ENCODE peak calls at places on chromosomes 6 and 20, in six cellular contexts. E is BE2C, M is prostate gland, R is cardiac fibroblast, Y is WERI-Rb-1, O is pancreas. T is an unnamed sample.

GRCh38 chr6:15999201-15999600 is 129.7 kb upstream of the MYLIP start:
- DNase-seq in E (no peak), Y (no peak), R (no peak), M (no peak), O (no peak), T (no peak)

GRCh38 chr6:135217663-135218062 is 36.6 kb downstream of the MYB start:
- DNase-seq in E (no peak), R (no peak), O (no peak), M (no peak), Y (no peak), T (no peak)

GRCh38 chr6:90428514-90428913 is 131.9 kb upstream of the BACH2 start:
- DNase-seq in Y (no peak), R (no peak), M (no peak), O (no peak), E (no peak), T (no peak)

GRCh38 chr20:6575912-6576391 is 191.5 kb upstream of the BMP2 start:
- DNase-seq in E (no peak), M (no peak), Y (no peak), O (no peak), R (peak), T (no peak)

GRCh38 chr6:40721252-40721936 is 134.2 kb upstream of the LRFN2 start:
- DNase-seq in E (peak), R (no peak), Y (no peak), O (no peak), M (no peak), T (no peak)

GRCh38 chr20:2690213-2690612 is 2.4 kb upstream of the EBF4 start:
- DNase-seq in Y (no peak), O (no peak), E (no peak), M (no peak), R (no peak), T (no peak)

GRCh38 chr6:31246051-31246495 is 25.8 kb downstream of the HLA-C start:
- DNase-seq in R (peak), E (no peak), M (no peak), Y (no peak), O (peak), T (peak)

GRCh38 chr20:43938932-43939761 is 24.5 kb downstream of the TOX2 start:
- DNase-seq in M (peak), Y (no peak), E (no peak), R (peak), O (peak), T (no peak)

GRCh38 chr20:184288-184687 is 5.2 kb downstream of the DEFB128 start:
- DNase-seq in M (no peak), Y (no peak), R (no peak), E (no peak), O (no peak), T (no peak)

GRCh38 chr20:6697228-6697972 is 70.1 kb upstream of the BMP2 start:
- DNase-seq in R (no peak), Y (no peak), O (no peak), M (no peak), E (no peak), T (no peak)

GRCh38 chr6:30770164-30770563 is 25.8 kb upstream of the IER3 start:
- DNase-seq in O (no peak), E (no peak), M (no peak), Y (no peak), R (no peak), T (no peak)

GRCh38 chr6:114007451-114007953 is 36.6 kb upstream of the HDAC2 start:
- DNase-seq in E (no peak), O (no peak), R (no peak), Y (no peak), M (no peak), T (no peak)

GRCh38 chr6:114053791-114054190 is 82.8 kb upstream of the HDAC2 start:
- DNase-seq in M (no peak), Y (no peak), R (no peak), O (no peak), E (no peak), T (no peak)

GRCh38 chr6:116019428-116019827 is 41.3 kb downstream of the FRK start:
- DNase-seq in O (no peak), R (no peak), M (no peak), E (no peak), Y (no peak), T (no peak)

GRCh38 chr20:13452470-13453124 is 186.1 kb downstream of the TASP1 start:
- DNase-seq in Y (no peak), E (no peak), M (no peak), R (no peak), O (no peak), T (no peak)

GRCh38 chr6:89357390-89357789 is 4.9 kb upstream of the UBE2J1 start:
- DNase-seq in E (no peak), O (no peak), Y (no peak), M (no peak), R (no peak), T (no peak)

GRCh38 chr6:35052694-35053565 is 88.2 kb downstream of the TCP11 start:
- DNase-seq in O (peak), Y (no peak), M (no peak), E (no peak), R (peak), T (no peak)

GRCh38 chr6:21826460-21826859 is 232.9 kb downstream of the SOX4 start:
- DNase-seq in Y (no peak), M (no peak), R (no peak), E (no peak), O (no peak), T (no peak)

GRCh38 chr20:49970498-49970897 is 12.3 kb upstream of the SNAI1 start:
- DNase-seq in M (no peak), Y (no peak), E (no peak), R (no peak), O (no peak), T (no peak)

GRCh38 chr6:38673397-38674165 is 29.4 kb downstream of the GLO1 start:
- DNase-seq in Y (no peak), E (no peak), M (no peak), O (no peak), R (no peak), T (no peak)

DNA sequence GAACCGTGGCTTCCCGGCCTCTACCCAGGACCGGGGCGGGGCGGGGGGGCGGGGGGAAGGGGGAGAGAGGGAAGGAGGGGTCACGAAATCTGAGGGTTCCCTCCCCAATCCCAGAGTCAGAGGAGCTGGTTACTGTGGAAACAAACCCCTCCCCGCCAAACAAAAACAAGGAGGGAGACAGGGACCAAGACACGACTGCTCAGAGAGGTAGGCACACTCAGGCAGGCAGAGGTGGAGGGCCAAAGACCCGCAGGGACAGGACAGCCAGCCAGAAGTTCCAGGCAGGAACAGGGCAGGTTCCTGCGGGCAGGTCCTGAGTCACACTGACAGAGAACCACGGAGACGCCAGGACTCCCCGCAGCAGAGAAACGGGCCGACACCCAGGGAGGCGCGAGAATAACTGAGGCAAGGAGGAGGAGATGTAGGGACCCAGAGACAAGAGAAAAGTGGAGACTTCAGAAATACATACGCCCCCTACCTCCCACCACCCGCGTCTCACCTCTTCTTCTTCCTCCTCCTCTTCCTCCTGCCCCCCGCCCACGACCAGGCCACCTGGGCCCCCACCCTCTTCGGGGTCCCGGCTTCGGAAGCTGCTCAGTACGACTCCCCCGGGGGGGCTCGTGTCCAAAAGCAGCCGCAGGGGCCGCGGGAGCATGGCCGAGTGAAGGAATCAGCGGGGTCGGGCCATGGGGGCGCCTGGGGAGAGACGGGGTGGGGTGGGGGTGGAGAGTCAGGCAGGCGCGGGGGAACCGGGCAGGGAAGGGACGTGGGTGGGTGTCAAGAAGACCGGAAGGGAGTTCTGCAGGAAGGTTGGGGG is 578 bp downstream of the RGL2 start:
- DNase-seq in M (peak), E (peak), R (peak), Y (peak), O (peak), T (peak)
- TF ChIP-seq CTCF in M (no peak), E (peak), R (no peak), Y (peak), O (no peak), T (no peak)

DNA sequence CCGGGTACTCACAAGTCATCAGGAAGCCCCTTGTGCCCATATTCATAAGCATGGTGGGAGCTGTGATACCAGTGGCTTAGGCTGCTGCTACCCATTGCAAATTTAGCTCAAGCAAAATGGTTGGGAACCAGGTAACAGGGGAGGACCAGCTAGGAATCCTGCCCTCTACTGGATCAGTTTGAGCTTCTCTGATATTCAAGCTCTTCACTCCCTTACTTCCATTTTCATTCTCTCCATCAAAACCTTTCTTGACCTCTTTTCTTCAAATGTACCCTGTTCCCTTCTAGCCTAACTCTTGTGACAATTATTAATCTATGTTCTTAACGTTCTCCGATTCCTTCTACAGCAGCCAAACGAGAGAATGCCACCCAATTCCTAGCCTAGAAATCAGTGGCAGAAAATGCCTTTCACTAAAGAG is 9.7 kb downstream of the NOL7 start:
- DNase-seq in Y (peak), M (no peak), O (no peak), R (peak), E (peak), T (no peak)
- TF ChIP-seq CTCF in Y (peak), M (no peak), O (peak), R (peak), E (peak), T (peak)

GRCh38 chr20:24164360-24164759 is 175.8 kb upstream of the GGTLC1 start:
- DNase-seq in M (no peak), R (peak), Y (peak), O (no peak), E (peak), T (peak)
- TF ChIP-seq CTCF in M (no peak), R (peak), Y (peak), O (peak), E (peak), T (peak)

DNA sequence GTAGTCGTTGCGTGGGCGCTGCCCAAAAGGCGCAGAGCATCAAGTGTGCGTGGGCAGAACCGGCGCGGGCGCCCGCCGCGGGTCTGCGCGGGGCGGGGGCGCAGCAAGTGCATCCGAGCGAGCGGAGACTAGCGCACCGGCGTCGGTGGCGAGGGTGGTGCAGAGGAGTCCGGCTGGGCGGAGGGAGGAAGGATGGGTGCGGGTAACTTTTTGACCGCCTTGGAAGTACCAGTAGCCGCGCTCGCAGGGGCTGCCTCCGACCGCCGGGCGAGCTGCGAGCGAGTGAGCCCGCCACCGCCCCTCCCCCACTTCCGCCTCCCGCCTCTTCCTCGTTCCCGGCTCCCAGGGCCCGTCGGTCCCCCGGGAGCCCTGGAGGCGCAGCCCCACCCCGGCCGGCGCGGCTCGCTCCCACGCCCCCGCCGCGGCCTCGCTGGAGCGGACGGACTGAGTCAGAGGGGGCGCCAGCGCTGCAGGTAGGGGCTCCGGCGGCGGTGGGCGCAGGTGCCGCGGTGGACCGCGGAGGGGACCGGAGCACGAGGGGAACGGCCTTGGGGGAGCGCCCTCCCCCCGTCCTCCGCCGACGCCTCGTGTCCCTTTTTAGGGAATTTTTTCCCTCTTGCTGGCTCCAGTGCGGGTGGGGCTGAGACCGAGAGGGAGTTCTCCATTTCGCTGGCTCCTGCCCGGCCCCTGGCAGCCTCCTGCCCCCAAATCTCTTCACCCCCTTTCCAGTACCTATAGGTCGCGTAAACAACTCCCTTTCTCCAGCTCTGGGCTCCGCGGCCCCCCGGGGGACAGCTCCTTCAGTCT is 1.6 kb upstream of the DBNDD2 start:
- DNase-seq in O (peak), M (peak), R (peak), Y (peak), E (peak), T (peak)
- TF ChIP-seq CTCF in O (no peak), M (no peak), R (no peak), Y (peak), E (no peak), T (no peak)

T was measured in nephron progenitor cell.